ENCODE peak calls at places on chromosomes 11 and 22, in eight cellular contexts. One of them, this sample, is unnamed.

GRCh38 chr22:48338793-48339705 is 1488.6 kb downstream of the BRD1 start:
- DNase-seq in A549: no peak
- DNase-seq in esophagus squamous epithelium: no peak
- DNase-seq in tibial nerve: no peak
- DNase-seq in body of pancreas: no peak
- DNase-seq in spleen: peak; percentile 64
- DNase-seq in IMR-90: no peak
- DNase-seq in ovary: no peak
- DNase-seq in this sample: peak; percentile 34

GRCh38 chr11:121422675-121423074 is 29.4 kb upstream of the SORL1 start:
- DNase-seq in ovary: no peak
- DNase-seq in IMR-90: no peak
- DNase-seq in A549: no peak
- DNase-seq in tibial nerve: no peak
- DNase-seq in esophagus squamous epithelium: no peak
- DNase-seq in body of pancreas: no peak
- DNase-seq in spleen: no peak
- DNase-seq in this sample: no peak

GRCh38 chr11:132962026-132962425 is 570.3 kb downstream of the OPCML start:
- DNase-seq in IMR-90: peak; percentile 72
- DNase-seq in spleen: no peak
- DNase-seq in esophagus squamous epithelium: no peak
- DNase-seq in tibial nerve: no peak
- DNase-seq in A549: no peak
- DNase-seq in ovary: no peak
- DNase-seq in body of pancreas: no peak
- DNase-seq in this sample: no peak

GRCh38 chr22:37462983-37463382 is 23.2 kb downstream of the MFNG start:
- DNase-seq in esophagus squamous epithelium: no peak
- DNase-seq in spleen: no peak
- DNase-seq in ovary: no peak
- DNase-seq in tibial nerve: no peak
- DNase-seq in A549: no peak
- DNase-seq in body of pancreas: no peak
- DNase-seq in IMR-90: peak; percentile 49
- DNase-seq in this sample: no peak

GRCh38 chr22:37982938-37983859 is 1.2 kb downstream of the SOX10 start:
- DNase-seq in IMR-90: no peak
- DNase-seq in esophagus squamous epithelium: no peak
- DNase-seq in spleen: no peak
- DNase-seq in body of pancreas: no peak
- DNase-seq in tibial nerve: no peak
- DNase-seq in ovary: no peak
- DNase-seq in A549: no peak
- DNase-seq in this sample: no peak

GRCh38 chr11:72758690-72759389 is 6.6 kb upstream of the ARAP1 start:
- DNase-seq in A549: no peak
- DNase-seq in ovary: peak; percentile 88
- DNase-seq in body of pancreas: peak; percentile 78
- DNase-seq in esophagus squamous epithelium: no peak
- DNase-seq in spleen: no peak
- DNase-seq in tibial nerve: peak; percentile 31
- DNase-seq in IMR-90: peak; percentile 96
- DNase-seq in this sample: no peak

GRCh38 chr11:1656670-1657069 is 27.1 kb downstream of the KRTAP5-5 start:
- DNase-seq in spleen: peak; percentile 7
- DNase-seq in A549: no peak
- DNase-seq in ovary: no peak
- DNase-seq in tibial nerve: no peak
- DNase-seq in body of pancreas: no peak
- DNase-seq in IMR-90: no peak
- DNase-seq in esophagus squamous epithelium: no peak
- DNase-seq in this sample: no peak

GRCh38 chr11:105489431-105489830 is 120.4 kb upstream of the GRIA4 start:
- DNase-seq in IMR-90: peak; percentile 22
- DNase-seq in esophagus squamous epithelium: no peak
- DNase-seq in body of pancreas: no peak
- DNase-seq in A549: no peak
- DNase-seq in spleen: no peak
- DNase-seq in ovary: no peak
- DNase-seq in tibial nerve: no peak
- DNase-seq in this sample: no peak

GRCh38 chr22:45261407-45262088 is 20.9 kb upstream of the KIAA0930 start:
- DNase-seq in esophagus squamous epithelium: no peak
- DNase-seq in ovary: no peak
- DNase-seq in tibial nerve: no peak
- DNase-seq in IMR-90: no peak
- DNase-seq in body of pancreas: no peak
- DNase-seq in A549: no peak
- DNase-seq in spleen: no peak
- DNase-seq in this sample: no peak

GRCh38 chr11:46348986-46349401 is 1.7 kb downstream of the DGKZ start:
- DNase-seq in A549: no peak
- DNase-seq in body of pancreas: no peak
- DNase-seq in tibial nerve: no peak
- DNase-seq in spleen: peak; percentile 89
- DNase-seq in esophagus squamous epithelium: no peak
- DNase-seq in IMR-90: no peak
- DNase-seq in ovary: no peak
- DNase-seq in this sample: no peak

GRCh38 chr11:72784662-72785061 is 9.2 kb downstream of the STARD10 start:
- DNase-seq in spleen: no peak
- DNase-seq in body of pancreas: no peak
- DNase-seq in IMR-90: no peak
- DNase-seq in tibial nerve: no peak
- DNase-seq in A549: no peak
- DNase-seq in esophagus squamous epithelium: no peak
- DNase-seq in ovary: no peak
- DNase-seq in this sample: no peak

GRCh38 chr22:32877196-32877595 is 75.7 kb downstream of the TIMP3 start:
- DNase-seq in tibial nerve: no peak
- DNase-seq in body of pancreas: no peak
- DNase-seq in esophagus squamous epithelium: no peak
- DNase-seq in IMR-90: no peak
- DNase-seq in ovary: no peak
- DNase-seq in A549: no peak
- DNase-seq in spleen: no peak
- DNase-seq in this sample: no peak

GRCh38 chr11:128553662-128554392 is 33.5 kb downstream of the ETS1 start:
- DNase-seq in spleen: no peak
- DNase-seq in body of pancreas: no peak
- DNase-seq in A549: peak; percentile 6
- DNase-seq in ovary: no peak
- DNase-seq in tibial nerve: no peak
- DNase-seq in esophagus squamous epithelium: no peak
- DNase-seq in IMR-90: peak; percentile 32
- DNase-seq in this sample: no peak

GRCh38 chr11:128551641-128552335 is 35.6 kb downstream of the ETS1 start:
- DNase-seq in ovary: no peak
- DNase-seq in esophagus squamous epithelium: no peak
- DNase-seq in IMR-90: no peak
- DNase-seq in A549: no peak
- DNase-seq in tibial nerve: no peak
- DNase-seq in body of pancreas: no peak
- DNase-seq in spleen: no peak
- DNase-seq in this sample: no peak

GRCh38 chr11:128550967-128551522 is 36.3 kb downstream of the ETS1 start:
- DNase-seq in esophagus squamous epithelium: no peak
- DNase-seq in tibial nerve: no peak
- DNase-seq in spleen: no peak
- DNase-seq in A549: no peak
- DNase-seq in ovary: no peak
- DNase-seq in IMR-90: no peak
- DNase-seq in body of pancreas: no peak
- DNase-seq in this sample: no peak

GRCh38 chr11:128555606-128556005 is 31.8 kb downstream of the ETS1 start:
- DNase-seq in tibial nerve: no peak
- DNase-seq in A549: peak; percentile 24
- DNase-seq in spleen: no peak
- DNase-seq in esophagus squamous epithelium: no peak
- DNase-seq in body of pancreas: no peak
- DNase-seq in ovary: no peak
- DNase-seq in IMR-90: no peak
- DNase-seq in this sample: no peak

GRCh38 chr11:128552783-128553661 is 34.3 kb downstream of the ETS1 start:
- DNase-seq in spleen: peak; percentile 85
- DNase-seq in tibial nerve: no peak
- DNase-seq in IMR-90: peak; percentile 87
- DNase-seq in ovary: no peak
- DNase-seq in A549: no peak
- DNase-seq in body of pancreas: no peak
- DNase-seq in esophagus squamous epithelium: no peak
- DNase-seq in this sample: no peak
- TF ChIP-seq POLR2A in spleen: no peak
- TF ChIP-seq POLR2A in tibial nerve: no peak
- TF ChIP-seq POLR2A in IMR-90: no peak
- TF ChIP-seq POLR2A in ovary: no peak
- TF ChIP-seq POLR2A in A549: no peak
- TF ChIP-seq POLR2A in body of pancreas: no peak
- TF ChIP-seq POLR2A in esophagus squamous epithelium: peak; percentile 10
- TF ChIP-seq POLR2A in this sample: no peak

GRCh38 chr11:454043-454442 is 4.0 kb downstream of the PTDSS2 start:
- DNase-seq in A549: no peak
- DNase-seq in esophagus squamous epithelium: no peak
- DNase-seq in tibial nerve: no peak
- DNase-seq in IMR-90: no peak
- DNase-seq in body of pancreas: no peak
- DNase-seq in ovary: no peak
- DNase-seq in spleen: no peak
- DNase-seq in this sample: no peak

GRCh38 chr11:457071-457760 is 7.1 kb downstream of the PTDSS2 start:
- DNase-seq in body of pancreas: no peak
- DNase-seq in esophagus squamous epithelium: no peak
- DNase-seq in ovary: no peak
- DNase-seq in tibial nerve: no peak
- DNase-seq in spleen: peak; percentile 71
- DNase-seq in A549: no peak
- DNase-seq in IMR-90: no peak
- DNase-seq in this sample: no peak

GRCh38 chr11:454801-455565 is 4.9 kb downstream of the PTDSS2 start:
- DNase-seq in ovary: no peak
- DNase-seq in spleen: no peak
- DNase-seq in A549: no peak
- DNase-seq in esophagus squamous epithelium: no peak
- DNase-seq in body of pancreas: no peak
- DNase-seq in IMR-90: no peak
- DNase-seq in tibial nerve: no peak
- DNase-seq in this sample: no peak

GRCh38 chr11:456533-456932 is 6.5 kb downstream of the PTDSS2 start:
- DNase-seq in esophagus squamous epithelium: no peak
- DNase-seq in spleen: peak; percentile 61
- DNase-seq in tibial nerve: no peak
- DNase-seq in ovary: no peak
- DNase-seq in A549: no peak
- DNase-seq in IMR-90: no peak
- DNase-seq in body of pancreas: no peak
- DNase-seq in this sample: no peak

DNA sequence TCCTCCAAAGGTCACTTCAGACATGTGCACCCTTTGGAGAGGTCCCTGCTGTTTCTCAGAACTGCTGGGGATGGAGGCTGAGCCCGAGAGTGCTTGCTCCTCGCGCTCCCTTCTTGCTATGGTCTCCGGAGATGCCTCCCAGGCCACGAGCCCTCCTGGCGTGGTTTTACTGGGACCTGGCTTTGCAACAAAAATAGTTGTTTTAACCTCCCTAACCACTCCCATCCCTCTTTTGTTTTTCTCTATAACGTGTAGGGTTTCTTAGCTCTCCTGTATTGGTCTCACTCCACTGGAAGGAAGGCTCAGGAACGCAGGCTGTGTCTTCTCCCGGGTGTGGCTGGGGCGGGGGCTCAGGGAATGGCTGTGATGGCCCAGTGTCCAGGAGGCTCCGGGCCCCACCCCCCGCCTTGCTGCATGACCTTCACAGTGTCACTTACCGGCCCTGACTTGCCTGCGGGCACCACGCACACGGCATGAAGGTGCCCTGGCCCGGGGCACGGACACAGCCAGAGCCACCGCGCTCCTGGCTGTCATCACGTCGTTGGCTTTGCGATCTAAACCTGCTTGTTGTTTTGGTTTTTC is 5.6 kb downstream of the PTDSS2 start:
- DNase-seq in spleen: no peak
- DNase-seq in IMR-90: no peak
- DNase-seq in tibial nerve: no peak
- DNase-seq in body of pancreas: no peak
- DNase-seq in esophagus squamous epithelium: no peak
- DNase-seq in A549: no peak
- DNase-seq in ovary: no peak
- DNase-seq in this sample: no peak
- H3K27ac ChIP-seq in spleen: no peak overlapping the region
- H3K27ac ChIP-seq in IMR-90: no peak overlapping the region
- H3K27ac ChIP-seq in tibial nerve: no peak overlapping the region
- H3K27ac ChIP-seq in body of pancreas: no peak overlapping the region
- H3K27ac ChIP-seq in esophagus squamous epithelium: no peak overlapping the region
- H3K27ac ChIP-seq in A549: no peak overlapping the region
- H3K27ac ChIP-seq in ovary: no peak overlapping the region
- H3K27ac ChIP-seq in this sample: no peak overlapping the region

DNA sequence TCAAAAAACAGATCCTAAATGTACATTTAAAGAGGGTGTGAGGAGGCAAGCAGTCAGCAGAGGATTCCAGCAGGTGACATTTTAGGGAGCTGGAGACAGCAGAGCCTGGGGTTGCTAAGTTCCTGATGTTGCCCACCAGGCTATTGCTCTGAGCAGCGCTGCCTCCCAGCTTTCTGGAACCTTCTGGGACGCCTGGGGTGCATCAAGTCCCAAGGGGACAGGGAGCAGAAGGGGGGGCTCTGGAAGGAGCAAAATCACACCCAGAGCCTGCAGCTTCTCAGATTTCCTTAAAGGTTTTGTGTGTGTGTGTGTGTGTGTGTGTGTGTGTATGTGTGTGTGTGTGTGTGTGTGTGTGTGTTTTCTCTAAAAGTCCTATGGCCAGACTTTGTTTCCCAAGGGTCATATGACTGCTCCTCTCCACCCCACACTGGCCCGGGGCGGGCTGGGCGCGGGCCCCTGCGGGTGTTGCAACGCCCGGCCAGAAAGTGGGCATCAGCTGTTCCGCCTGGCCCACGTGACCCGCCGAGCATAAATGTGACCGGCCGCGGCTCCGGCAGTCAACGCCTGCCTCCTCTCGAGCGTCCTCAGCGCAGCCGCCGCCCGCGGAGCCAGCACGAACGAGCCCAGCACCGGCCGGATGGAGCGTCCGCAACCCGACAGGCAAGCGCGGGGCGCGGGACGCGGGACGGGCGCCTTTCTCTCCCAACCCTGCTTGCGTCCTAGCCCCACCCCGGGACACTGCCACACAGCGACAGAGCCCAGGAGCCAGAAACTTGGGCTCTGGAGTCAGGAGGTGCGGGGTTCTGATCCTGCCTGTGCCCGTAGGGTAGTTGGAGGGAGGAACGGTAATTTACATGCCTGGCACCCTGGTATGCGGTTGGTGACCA is at the start of gene HMOX1:
- DNase-seq in ovary: peak; percentile 92
- DNase-seq in body of pancreas: peak; percentile 91
- DNase-seq in tibial nerve: peak; percentile 90
- DNase-seq in IMR-90: peak; percentile 85
- DNase-seq in spleen: peak; percentile 97
- DNase-seq in A549: peak; percentile 82
- DNase-seq in esophagus squamous epithelium: peak; percentile 36
- DNase-seq in this sample: peak; percentile 97
- TF ChIP-seq CTCF in ovary: no peak
- TF ChIP-seq CTCF in body of pancreas: peak; percentile 44
- TF ChIP-seq CTCF in tibial nerve: no peak
- TF ChIP-seq CTCF in IMR-90: peak; percentile 42
- TF ChIP-seq CTCF in spleen: no peak
- TF ChIP-seq CTCF in A549: no peak
- TF ChIP-seq CTCF in esophagus squamous epithelium: no peak
- TF ChIP-seq CTCF in this sample: no peak

GRCh38 chr11:98040061-98040808 is 980.5 kb upstream of the CNTN5 start:
- DNase-seq in A549: no peak
- DNase-seq in esophagus squamous epithelium: no peak
- DNase-seq in ovary: no peak
- DNase-seq in IMR-90: no peak
- DNase-seq in body of pancreas: no peak
- DNase-seq in tibial nerve: no peak
- DNase-seq in spleen: no peak
- DNase-seq in this sample: no peak
- TF ChIP-seq POLR2A in A549: no peak
- TF ChIP-seq POLR2A in esophagus squamous epithelium: no peak
- TF ChIP-seq POLR2A in ovary: no peak
- TF ChIP-seq POLR2A in IMR-90: no peak
- TF ChIP-seq POLR2A in body of pancreas: no peak
- TF ChIP-seq POLR2A in tibial nerve: no peak
- TF ChIP-seq POLR2A in spleen: no peak
- TF ChIP-seq POLR2A in this sample: no peak

This sample was measured in right lobe of liver.